ENCODE peak calls at places on chromosomes 16 and 17, in nine cellular contexts. O is epithelial cell of esophagus, V is gastrocnemius medialis, F is AG10803, D is HCT116, I is colonic mucosa, N is testis, S is foreskin fibroblast, C is keratinocyte. Y is an unnamed sample.
A peak's percentile ranks its signal among the peaks of the same experiment; 100 is the strongest.

GRCh38 chr17:70060415-70060814 is 14.6 kb upstream of the KCNJ16 start:
- DNase-seq in S (peak; percentile 22), D (no peak), F (peak; percentile 39), O (no peak), C (no peak), N (no peak), I (no peak), V (no peak), Y (no peak)

GRCh38 chr17:45092932-45093430 is 31.9 kb downstream of the NMT1 start:
- DNase-seq in F (peak; percentile 100), N (peak; percentile 80), O (peak; percentile 97), V (peak; percentile 95), I (peak; percentile 47), S (peak; percentile 99), D (peak; percentile 37), C (peak; percentile 84), Y (peak; percentile 96)

GRCh38 chr17:17793378-17794214 is 43.2 kb downstream of the SREBF1 start:
- DNase-seq in N (no peak), I (no peak), D (no peak), V (no peak), C (no peak), F (no peak), O (no peak), S (no peak), Y (no peak)

GRCh38 chr17:77541995-77542394 is 401.2 kb downstream of the SEC14L1 start:
- DNase-seq in O (no peak), F (no peak), I (no peak), N (no peak), C (no peak), D (no peak), S (no peak), V (no peak), Y (no peak)

GRCh38 chr16:17238285-17239028 is 232.3 kb downstream of the XYLT1 start:
- DNase-seq in S (peak; percentile 14), N (no peak), C (no peak), V (no peak), D (no peak), I (no peak), F (peak; percentile 33), O (no peak), Y (no peak)

GRCh38 chr17:37081287-37081686 is 132.5 kb downstream of the AATF start:
- DNase-seq in D (no peak), V (no peak), I (no peak), S (no peak), F (no peak), N (no peak), C (no peak), O (peak; percentile 11), Y (no peak)

GRCh38 chr17:38350035-38350434 is 1.6 kb upstream of the SOCS7 start:
- DNase-seq in S (no peak), V (no peak), O (no peak), C (no peak), F (no peak), D (no peak), N (no peak), I (no peak), Y (no peak)

GRCh38 chr17:81232616-81233241 is 6.1 kb downstream of the TEPSIN start:
- DNase-seq in S (no peak), D (no peak), N (no peak), C (no peak), V (no peak), O (no peak), F (no peak), I (no peak), Y (no peak)

GRCh38 chr17:68427575-68427974 is 29.7 kb downstream of the WIPI1 start:
- DNase-seq in N (no peak), S (no peak), C (no peak), O (no peak), V (no peak), D (no peak), I (no peak), F (no peak), Y (no peak)
- H3K4me3 ChIP-seq in N (no peak overlapping the region), S (no peak overlapping the region), C (no peak overlapping the region), O (no peak overlapping the region), V (no peak overlapping the region), D (no peak overlapping the region), I (no peak overlapping the region), F (no peak overlapping the region), Y (no peak overlapping the region)

DNA sequence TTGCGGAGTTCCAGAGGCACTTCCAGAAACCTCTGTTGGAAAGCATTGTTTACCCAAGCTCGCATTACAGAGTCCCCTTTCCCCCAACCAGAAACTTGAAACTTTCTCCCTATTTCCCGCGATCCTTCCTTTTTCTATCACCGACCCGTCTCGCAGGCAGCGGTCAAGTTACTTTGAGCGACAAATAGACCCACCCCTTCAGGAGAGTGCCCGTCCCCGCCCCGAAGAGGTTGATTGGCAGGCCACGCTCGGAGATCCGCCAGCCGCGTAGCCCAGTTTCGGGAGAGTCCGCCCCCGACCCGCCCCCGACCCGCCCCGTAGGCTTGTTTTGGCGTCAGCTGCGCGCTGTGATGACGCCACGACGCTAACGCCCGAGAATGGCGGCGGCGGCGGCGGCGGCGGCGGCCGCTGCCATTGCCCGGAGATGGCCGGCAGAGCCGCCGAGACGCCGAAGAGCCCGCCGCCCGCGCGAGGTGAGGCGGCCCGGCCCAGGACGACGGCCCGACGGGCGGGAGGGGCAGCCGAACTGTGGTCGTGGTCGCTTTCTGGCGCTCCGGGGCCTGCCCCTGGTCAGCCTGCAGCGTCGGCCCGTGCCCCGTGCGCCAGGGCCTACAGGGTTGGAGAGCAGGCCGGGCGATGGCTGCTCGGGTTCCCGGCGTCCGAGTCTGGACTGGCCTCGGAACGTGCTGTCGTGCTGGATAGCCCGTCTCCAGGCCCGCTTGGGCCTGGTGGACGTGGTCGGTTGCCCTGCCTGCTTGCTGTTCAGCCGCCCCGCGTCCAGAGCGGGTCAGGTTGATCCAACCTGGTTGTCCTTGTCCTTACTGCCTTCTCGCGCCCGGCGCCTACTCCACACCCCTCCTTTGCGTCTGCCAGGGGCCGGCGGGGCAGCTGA is at the start of gene PSKH1:
- DNase-seq in F (peak; percentile 92), O (peak; percentile 97), V (peak; percentile 95), C (peak; percentile 72), I (peak; percentile 98), S (peak; percentile 94), N (peak; percentile 98), D (peak; percentile 88), Y (peak; percentile 78)
- TF ChIP-seq CTCF in F (no peak), O (no peak), V (no peak), C (no peak), I (no peak), S (no peak), N (no peak), D (no peak), Y (no peak)

GRCh38 chr16:75501359-75501758 is 6.1 kb upstream of the CHST6 start:
- DNase-seq in F (no peak), N (no peak), D (no peak), I (no peak), C (no peak), O (no peak), V (no peak), S (no peak), Y (no peak)

GRCh38 chr16:75497558-75497957 is 2.3 kb upstream of the CHST6 start:
- DNase-seq in S (no peak), F (no peak), I (no peak), C (no peak), V (no peak), O (no peak), D (no peak), N (no peak), Y (no peak)

GRCh38 chr16:75506107-75506506 is 10.9 kb upstream of the CHST6 start:
- DNase-seq in D (no peak), V (no peak), C (no peak), F (no peak), I (no peak), O (no peak), N (no peak), S (no peak), Y (no peak)

GRCh38 chr16:75506567-75506966 is 11.3 kb upstream of the CHST6 start:
- DNase-seq in F (peak; percentile 91), O (peak; percentile 96), C (peak; percentile 57), N (no peak), I (peak; percentile 42), V (peak; percentile 61), S (peak; percentile 84), D (peak; percentile 73), Y (no peak)

GRCh38 chr16:75502916-75503605 is 7.8 kb upstream of the CHST6 start:
- DNase-seq in S (no peak), O (peak; percentile 57), I (no peak), D (no peak), F (no peak), N (no peak), V (no peak), C (no peak), Y (no peak)
- H3K4me3 ChIP-seq in S (no peak overlapping the region), O (no peak overlapping the region), I (no peak overlapping the region), D (no peak overlapping the region), F (no peak overlapping the region), N (no peak overlapping the region), V (no peak overlapping the region), C (no peak overlapping the region), Y (no peak overlapping the region)

DNA sequence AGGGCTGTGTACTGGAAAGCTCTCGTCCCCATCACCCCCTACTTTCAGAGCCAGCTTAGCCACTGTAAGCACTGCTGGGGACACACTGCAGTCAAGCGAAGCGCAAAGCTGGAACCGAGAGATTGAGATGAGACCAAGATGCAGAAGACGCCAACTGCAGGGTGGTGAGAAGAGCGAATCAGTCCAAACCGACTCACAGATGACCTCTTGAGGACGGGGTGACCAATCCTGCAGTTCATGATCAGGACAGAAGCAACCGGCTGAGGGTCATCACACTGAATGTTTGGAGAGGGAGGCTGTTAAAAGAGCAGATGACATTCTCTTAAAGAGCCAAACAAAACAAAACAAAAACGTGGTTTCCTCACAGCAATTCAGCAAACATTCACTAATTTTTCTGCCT is 8.5 kb downstream of the HASPIN start:
- DNase-seq in S (peak; percentile 26), C (no peak), F (peak; percentile 27), D (no peak), O (no peak), V (no peak), I (no peak), N (peak; percentile 41), Y (no peak)
- TF ChIP-seq CTCF in S (no peak), C (no peak), F (peak; percentile 14), D (no peak), O (no peak), V (peak; percentile 29), I (no peak), N (no peak), Y (no peak)

GRCh38 chr17:50863931-50864330 is 2.2 kb downstream of the TOB1 start:
- DNase-seq in I (no peak), D (no peak), V (no peak), C (no peak), F (no peak), O (no peak), N (no peak), S (no peak), Y (no peak)
- H3K4me3 ChIP-seq in I (peak overlapping the region; percentile 78), D (no peak overlapping the region), V (peak overlapping the region; percentile 98), C (peak overlapping the region; percentile 99), F (peak overlapping the region; percentile 95), O (peak overlapping the region; percentile 98), N (no peak overlapping the region), S (peak overlapping the region; percentile 73), Y (peak overlapping the region; percentile 71)

GRCh38 chr17:43428524-43428923 is 29.7 kb downstream of the ARL4D start:
- DNase-seq in O (no peak), F (no peak), C (no peak), V (no peak), I (no peak), S (no peak), N (no peak), D (no peak), Y (no peak)
- TF ChIP-seq CTCF in O (peak; percentile 22), F (peak; percentile 32), C (no peak), V (no peak), I (no peak), S (peak; percentile 21), N (peak; percentile 33), D (peak; percentile 43), Y (peak; percentile 26)

GRCh38 chr17:55263565-55264272 is 1.0 kb upstream of the HLF start:
- DNase-seq in F (no peak), N (no peak), C (no peak), O (no peak), S (no peak), V (no peak), D (no peak), I (no peak), Y (no peak)
- H3K4me3 ChIP-seq in F (no peak overlapping the region), N (no peak overlapping the region), C (no peak overlapping the region), O (no peak overlapping the region), S (no peak overlapping the region), V (peak overlapping the region; percentile 66), D (no peak overlapping the region), I (peak overlapping the region; percentile 13), Y (no peak overlapping the region)

Y was measured in retinal pigment epithelial cell.